ENCODE peak calls at places on chromosomes 11 and 22, in six cellular contexts. T, O, W, B, C and U are unnamed samples.

GRCh38 chr11:76919467-76919866 is 58.7 kb downstream of the ACER3 start:
- DNase-seq in T (no peak), O (no peak), W (no peak), B (no peak), C (no peak), U (no peak)

GRCh38 chr11:8263769-8264410 is at the start of gene LMO1:
- DNase-seq in T (peak), O (peak), W (peak), B (peak), C (peak), U (peak)

GRCh38 chr11:132962026-132962425 is 570.3 kb downstream of the OPCML start:
- DNase-seq in T (no peak), O (no peak), W (no peak), B (no peak), C (no peak), U (peak)

GRCh38 chr22:44671742-44672141 is 30.3 kb upstream of the PRR5 start:
- DNase-seq in T (no peak), O (no peak), W (no peak), B (no peak), C (peak), U (peak)

GRCh38 chr11:121767433-121767832 is 314.7 kb upstream of the SORL1-AS1 start:
- DNase-seq in T (no peak), O (no peak), W (no peak), B (no peak), C (no peak), U (no peak)

GRCh38 chr22:39242809-39243442 is 1.9 kb downstream of the PDGFB start:
- DNase-seq in T (no peak), O (no peak), W (peak), B (peak), C (no peak), U (no peak)

GRCh38 chr11:46305295-46305694 is 27.8 kb downstream of the CREB3L1 start:
- DNase-seq in T (no peak), O (no peak), W (no peak), B (no peak), C (no peak), U (no peak)

GRCh38 chr11:126414615-126415014 is 59.1 kb downstream of the ST3GAL4 start:
- DNase-seq in T (peak), O (peak), W (no peak), B (no peak), C (peak), U (no peak)

GRCh38 chr11:64299847-64300648 is at the start of gene CATSPERZ:
- DNase-seq in T (no peak), O (no peak), W (peak), B (peak), C (no peak), U (no peak)

GRCh38 chr11:926341-926916 is 759 bp downstream of the AP2A2 start:
- DNase-seq in T (no peak), O (no peak), W (no peak), B (no peak), C (peak), U (peak)

GRCh38 chr11:35380603-35381002 is 38.8 kb downstream of the SLC1A2 start:
- DNase-seq in T (no peak), O (no peak), W (no peak), B (no peak), C (no peak), U (no peak)

GRCh38 chr11:106828576-106828975 is 189.7 kb downstream of the GUCY1A2 start:
- DNase-seq in T (no peak), O (no peak), W (no peak), B (no peak), C (no peak), U (no peak)

GRCh38 chr22:42862045-42862734 is 5.1 kb upstream of the ARFGAP3 start:
- DNase-seq in T (no peak), O (no peak), W (no peak), B (no peak), C (no peak), U (peak)

GRCh38 chr22:47292546-47293320 is 530.3 kb downstream of the TBC1D22A start:
- DNase-seq in T (no peak), O (no peak), W (no peak), B (no peak), C (no peak), U (no peak)

GRCh38 chr11:131691558-131692041 is 321.2 kb downstream of the NTM start:
- DNase-seq in T (no peak), O (no peak), W (peak), B (no peak), C (no peak), U (peak)

GRCh38 chr11:117195208-117195607 is 4.0 kb upstream of the TAGLN start:
- DNase-seq in T (no peak), O (peak), W (no peak), B (no peak), C (peak), U (no peak)

GRCh38 chr11:104891135-104891534 is 7.1 kb downstream of the CASP12 start:
- DNase-seq in T (no peak), O (no peak), W (no peak), B (no peak), C (no peak), U (peak)

GRCh38 chr11:46298699-46299424 is 21.4 kb downstream of the CREB3L1 start:
- DNase-seq in T (no peak), O (no peak), W (no peak), B (no peak), C (no peak), U (peak)

GRCh38 chr11:70324354-70325115 is 54.0 kb downstream of the PPFIA1 start:
- DNase-seq in T (no peak), O (no peak), W (no peak), B (no peak), C (no peak), U (no peak)

GRCh38 chr11:848380-848931 is 5.8 kb downstream of the TSPAN4 start:
- DNase-seq in T (no peak), O (no peak), W (peak), B (peak), C (no peak), U (no peak)

GRCh38 chr22:46453006-46453828 is 84.2 kb downstream of the CELSR1 start:
- DNase-seq in T (no peak), O (no peak), W (no peak), B (no peak), C (no peak), U (no peak)

GRCh38 chr22:43528601-43529360 is 117.0 kb downstream of the MPPED1 start:
- DNase-seq in T (no peak), O (no peak), W (no peak), B (no peak), C (no peak), U (no peak)

GRCh38 chr11:68977781-68978625 is 2.8 kb downstream of the MRGPRD start:
- DNase-seq in T (no peak), O (peak), W (no peak), B (no peak), C (peak), U (no peak)

GRCh38 chr11:75453916-75454655 is 21.1 kb upstream of the KLHL35 start:
- DNase-seq in T (no peak), O (no peak), W (no peak), B (no peak), C (peak), U (peak)

GRCh38 chr22:22410121-22410520 is 98.4 kb downstream of the ZNF280B start:
- DNase-seq in T (no peak), O (peak), W (no peak), B (no peak), C (peak), U (peak)

GRCh38 chr11:57903011-57903410 is 120.7 kb upstream of the OR9Q1 start:
- DNase-seq in T (no peak), O (no peak), W (no peak), B (no peak), C (no peak), U (no peak)

GRCh38 chr22:46649176-46650077 is 29.2 kb downstream of the GRAMD4 start:
- DNase-seq in T (no peak), O (no peak), W (no peak), B (no peak), C (no peak), U (peak)

GRCh38 chr11:121841487-121842167 is 274.4 kb downstream of the BLID start:
- DNase-seq in T (no peak), O (no peak), W (peak), B (no peak), C (no peak), U (peak)

GRCh38 chr22:12601870-12602779 is 2925.9 kb upstream of the OR11H1 start:
- DNase-seq in T (no peak), O (peak), W (no peak), B (no peak), C (peak), U (no peak)

GRCh38 chr11:5767056-5767455 is 13.0 kb downstream of the OR52N4 start:
- DNase-seq in T (no peak), O (no peak), W (no peak), B (no peak), C (no peak), U (no peak)

GRCh38 chr11:74577624-74578396 is 14.6 kb upstream of the POLD3 start:
- DNase-seq in T (no peak), O (no peak), W (peak), B (no peak), C (no peak), U (peak)

GRCh38 chr11:11594162-11594561 is 27.6 kb downstream of the GALNT18 start:
- DNase-seq in T (no peak), O (no peak), W (no peak), B (no peak), C (no peak), U (no peak)

GRCh38 chr11:62081378-62082291 is 42.2 kb upstream of the INCENP start:
- DNase-seq in T (peak), O (peak), W (peak), B (peak), C (peak), U (peak)

GRCh38 chr11:66543263-66544107 is 2.4 kb downstream of the ZDHHC24 start:
- DNase-seq in T (no peak), O (peak), W (peak), B (peak), C (peak), U (no peak)

GRCh38 chr22:47207387-47207786 is 444.9 kb downstream of the TBC1D22A start:
- DNase-seq in T (no peak), O (no peak), W (no peak), B (no peak), C (no peak), U (no peak)

GRCh38 chr11:61056566-61056965 is 45.7 kb upstream of the CD5 start:
- DNase-seq in T (no peak), O (no peak), W (peak), B (no peak), C (no peak), U (no peak)

GRCh38 chr11:123190504-123190903 is 4.5 kb downstream of the CLMP start:
- DNase-seq in T (no peak), O (no peak), W (no peak), B (no peak), C (no peak), U (peak)

GRCh38 chr11:37963440-37963839 is 1365.4 kb upstream of the RAG2 start:
- DNase-seq in T (no peak), O (no peak), W (peak), B (no peak), C (no peak), U (no peak)

GRCh38 chr11:72604256-72604655 is 70.0 kb downstream of the PDE2A start:
- DNase-seq in T (no peak), O (no peak), W (no peak), B (no peak), C (no peak), U (no peak)
- H3K4me3 ChIP-seq in T (no peak), O (no peak), W (no peak), B (no peak), C (no peak), U (no peak)

DNA sequence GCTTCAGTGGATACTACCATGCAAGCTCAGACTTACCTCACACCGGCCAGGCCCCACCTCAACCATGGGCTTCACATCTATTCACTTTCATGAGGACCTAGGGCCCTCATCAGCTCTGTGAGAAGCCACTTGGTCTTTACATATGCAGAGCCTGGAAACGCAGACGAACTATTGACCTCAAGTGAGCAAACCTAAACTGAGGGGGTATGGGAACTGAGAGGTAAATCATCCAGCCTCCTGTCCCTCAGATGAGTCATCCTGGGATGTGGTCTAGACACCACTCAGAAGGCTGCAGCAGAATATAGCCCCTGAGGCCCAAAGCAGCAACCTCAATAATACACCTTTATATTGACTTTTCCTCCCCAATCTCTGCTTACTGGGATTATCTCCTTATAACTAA is 578.0 kb downstream of the INSC start:
- DNase-seq in T (no peak), O (no peak), W (no peak), B (no peak), C (no peak), U (no peak)
- H3K4me3 ChIP-seq in T (no peak), O (no peak), W (no peak), B (no peak), C (no peak), U (no peak)

GRCh38 chr11:128891410-128891861 is 280 bp downstream of the KCNJ5 start:
- DNase-seq in T (no peak), O (no peak), W (peak), B (no peak), C (no peak), U (no peak)

GRCh38 chr11:128890543-128891409 is at the start of gene KCNJ5:
- DNase-seq in T (no peak), O (peak), W (peak), B (no peak), C (peak), U (peak)

GRCh38 chr11:128890216-128890542 is 977 bp upstream of the KCNJ5 start:
- DNase-seq in T (no peak), O (no peak), W (no peak), B (no peak), C (no peak), U (no peak)

GRCh38 chr11:128888034-128888985 is 2.8 kb upstream of the KCNJ5 start:
- DNase-seq in T (no peak), O (no peak), W (peak), B (no peak), C (no peak), U (no peak)

GRCh38 chr11:128889657-128890213 is 1.4 kb upstream of the KCNJ5 start:
- DNase-seq in T (no peak), O (no peak), W (no peak), B (no peak), C (no peak), U (no peak)
- H3K4me3 ChIP-seq in T (peak), O (no peak), W (peak), B (no peak), C (no peak), U (no peak)

GRCh38 chr11:17411418-17411817 is 23.0 kb upstream of the KCNJ11 start:
- DNase-seq in T (no peak), O (peak), W (no peak), B (no peak), C (no peak), U (no peak)
- H3K4me3 ChIP-seq in T (no peak), O (no peak), W (no peak), B (no peak), C (no peak), U (no peak)

DNA sequence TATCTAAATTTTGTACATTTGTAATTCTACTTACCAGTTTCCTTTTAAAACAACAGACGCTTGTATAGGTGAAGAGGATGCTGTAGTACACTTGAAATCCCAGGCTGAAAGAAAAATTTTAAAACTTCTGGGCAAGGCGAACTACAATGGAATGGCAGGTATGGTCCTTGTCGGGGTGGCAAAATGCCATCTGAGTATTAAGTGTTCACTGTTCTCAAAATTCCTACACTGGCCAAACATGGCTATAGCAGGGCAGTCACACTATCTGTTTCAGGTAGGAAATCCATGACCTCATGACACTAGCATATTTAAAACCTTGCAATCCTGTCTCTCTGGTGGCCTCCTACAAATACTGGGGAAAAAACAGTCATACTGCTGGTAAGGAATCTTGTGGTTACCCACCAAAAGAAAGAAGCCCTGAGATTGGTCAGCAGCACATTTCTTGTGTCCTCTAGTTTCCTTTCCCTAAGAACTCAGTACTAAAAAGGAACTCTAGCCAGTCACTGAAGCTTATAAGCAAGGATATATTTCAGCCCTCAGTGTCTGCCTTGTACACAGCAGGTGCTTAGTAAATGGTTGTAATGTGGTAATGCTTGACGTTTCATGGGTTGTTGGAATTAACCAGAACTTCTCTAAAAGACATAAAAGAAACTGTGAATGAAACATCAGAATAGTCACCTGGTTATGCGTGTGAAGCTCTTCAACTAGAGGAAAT is 5.2 kb upstream of the ZC3H12C start:
- DNase-seq in T (no peak), O (no peak), W (no peak), B (no peak), C (no peak), U (peak)
- H3K4me3 ChIP-seq in T (no peak), O (no peak), W (no peak), B (no peak), C (no peak), U (no peak)

DNA sequence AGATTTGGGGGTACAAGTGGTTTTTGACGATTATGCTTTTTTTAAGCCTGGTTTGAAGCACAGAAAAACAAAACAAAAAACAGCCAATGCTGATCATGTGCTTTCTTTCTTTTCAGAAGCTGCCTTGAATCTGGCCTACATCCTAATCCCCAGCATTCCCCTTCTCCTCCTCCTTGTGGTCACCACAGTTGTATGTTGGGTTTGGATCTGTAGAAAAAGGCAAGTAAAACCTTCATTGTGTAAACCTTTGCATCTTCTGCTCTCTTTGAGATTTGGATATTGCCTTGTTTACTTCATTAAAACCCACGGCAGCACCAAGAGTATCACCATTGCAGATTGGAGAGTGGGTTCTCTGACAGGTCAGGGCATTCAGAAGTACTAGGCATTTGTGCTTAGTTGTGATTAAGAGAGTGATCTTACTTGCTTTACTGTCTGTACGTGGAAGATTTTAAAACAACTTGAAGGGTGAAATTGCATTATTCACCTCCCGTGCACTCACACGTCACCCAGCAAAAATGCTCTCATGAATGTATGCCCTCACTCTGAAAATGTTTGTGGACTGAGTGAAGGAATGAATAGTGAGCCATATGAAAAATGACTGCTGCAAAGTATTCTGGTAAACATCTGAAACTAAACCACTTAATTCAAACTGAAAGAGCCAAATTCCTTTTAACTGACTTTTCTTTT is 17.0 kb downstream of the LAYN start:
- DNase-seq in T (no peak), O (no peak), W (no peak), B (no peak), C (no peak), U (peak)
- H3K4me3 ChIP-seq in T (no peak), O (no peak), W (no peak), B (no peak), C (no peak), U (peak)

DNA sequence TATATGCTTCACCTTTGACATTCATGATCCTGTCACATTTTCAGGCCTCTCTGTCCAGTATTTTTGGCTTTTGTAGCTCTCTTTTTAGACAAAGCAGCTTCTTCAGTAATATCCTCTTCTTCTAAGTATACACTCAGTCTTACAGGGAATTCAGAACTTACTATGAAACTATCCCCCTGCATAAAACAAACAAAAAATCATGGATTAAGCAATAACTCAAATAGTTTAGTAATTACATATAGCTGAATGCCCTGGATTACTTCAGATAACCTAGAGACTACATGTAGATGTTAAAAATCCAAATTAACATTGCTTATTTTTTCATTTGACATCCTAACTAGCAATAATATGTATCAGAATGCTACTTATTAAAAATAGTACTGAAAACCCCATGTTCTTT is 5.2 kb downstream of the TAF1D start:
- DNase-seq in T (no peak), O (no peak), W (no peak), B (no peak), C (no peak), U (peak)
- H3K4me3 ChIP-seq in T (no peak), O (no peak), W (peak), B (no peak), C (no peak), U (no peak)

DNA sequence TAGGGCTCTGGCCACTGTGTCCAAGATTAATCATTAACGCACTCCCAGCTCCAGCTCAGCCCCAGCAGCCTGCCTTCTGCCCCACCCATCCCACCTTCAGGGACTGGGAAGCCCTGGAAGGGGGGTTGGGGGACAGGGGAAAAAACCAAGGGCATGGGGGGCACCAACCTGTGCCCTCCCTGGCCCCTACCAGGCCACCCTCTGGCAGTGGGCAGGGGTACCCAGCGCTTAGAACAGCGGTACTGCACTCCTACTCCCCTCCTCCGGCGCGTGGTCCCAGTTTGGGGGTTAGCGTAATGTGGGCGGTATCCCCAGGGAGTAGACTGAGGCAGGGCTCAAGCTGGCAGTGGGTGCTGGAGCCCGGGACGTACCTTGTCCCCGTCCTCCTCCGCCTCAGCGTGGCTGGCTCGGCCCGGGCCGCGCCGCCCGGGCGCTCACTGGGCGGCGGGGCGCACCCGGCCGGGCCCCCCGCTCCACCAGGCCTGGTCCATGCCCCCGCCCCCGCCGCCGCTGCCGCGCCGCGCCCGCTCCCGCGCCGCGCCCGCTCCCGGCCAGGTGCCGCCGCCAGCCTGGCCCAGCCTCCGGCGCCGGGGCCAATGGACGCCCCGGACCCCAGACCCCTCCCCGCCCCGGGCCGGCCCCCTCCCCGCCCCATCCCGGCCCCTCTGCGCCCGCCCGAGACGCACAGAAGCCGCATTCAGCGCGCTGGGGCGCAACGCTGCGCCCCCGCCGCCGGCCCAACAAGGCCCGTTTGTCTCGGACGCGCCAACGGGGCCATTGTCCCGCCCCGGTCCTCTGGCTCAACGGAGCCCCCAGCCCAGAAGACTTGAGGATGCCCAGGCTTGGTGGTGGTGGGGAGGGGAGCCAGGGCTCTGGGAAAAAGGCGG is at the start of gene GAL3ST1:
- DNase-seq in T (no peak), O (no peak), W (peak), B (no peak), C (peak), U (no peak)
- H3K4me3 ChIP-seq in T (peak), O (peak), W (peak), B (no peak), C (peak), U (no peak)